ENCODE peak calls at places on chromosomes 6 and 20, in four cellular contexts. J is DND-41, O is psoas muscle, U is breast epithelium. M is an unnamed sample.

GRCh38 chr6:92521553-92521952 is 897.8 kb downstream of the EPHA7 start:
- DNase-seq in J (no peak), U (no peak), O (no peak), M (no peak)

GRCh38 chr6:165630544-165630953 is 32.5 kb downstream of the PDE10A start:
- DNase-seq in U (no peak), O (no peak), J (no peak), M (no peak)

GRCh38 chr6:73341335-73341734 is 12.7 kb downstream of the DPPA5 start:
- DNase-seq in J (no peak), U (no peak), O (no peak), M (no peak)

GRCh38 chr6:159434410-159434809 is 258.6 kb downstream of the SOD2 start:
- DNase-seq in U (no peak), J (no peak), O (no peak), M (no peak)

GRCh38 chr6:168345896-168346754 is 26.5 kb upstream of the DACT2 start:
- DNase-seq in J (no peak), O (no peak), U (no peak), M (no peak)

GRCh38 chr6:32154514-32155161 is 697 bp downstream of the PPT2 start:
- DNase-seq in J (peak), U (peak), O (peak), M (no peak)

GRCh38 chr6:26270121-26270861 is 94.7 kb upstream of the BTN3A2 start:
- DNase-seq in J (peak), O (no peak), U (no peak), M (no peak)

GRCh38 chr6:131694832-131695426 is 6.3 kb downstream of the OR2A4 start:
- DNase-seq in O (peak), J (peak), U (no peak), M (no peak)

GRCh38 chr20:58649288-58650180 is 1.5 kb upstream of the STX16 start:
- DNase-seq in O (no peak), U (no peak), J (peak), M (no peak)

GRCh38 chr6:7235712-7236311 is 77.2 kb downstream of the SSR1 start:
- DNase-seq in O (no peak), J (no peak), U (peak), M (no peak)

GRCh38 chr6:37077459-37078296 is 72.2 kb downstream of the FGD2 start:
- DNase-seq in O (peak), U (peak), J (no peak), M (no peak)

GRCh38 chr6:22053385-22053997 is 243.3 kb downstream of the PRL start:
- DNase-seq in J (peak), U (no peak), O (no peak), M (no peak)

GRCh38 chr6:118893095-118893881 is 664 bp upstream of the ASF1A start:
- DNase-seq in J (peak), U (no peak), O (no peak), M (no peak)

GRCh38 chr20:23046431-23046830 is 3.0 kb downstream of the THBD start:
- DNase-seq in U (no peak), J (no peak), O (no peak), M (no peak)

GRCh38 chr20:41005361-41005729 is 23.3 kb upstream of the TOP1 start:
- DNase-seq in U (peak), O (peak), J (no peak), M (peak)

GRCh38 chr6:4426916-4427315 is 291.5 kb upstream of the ECI2 start:
- DNase-seq in J (no peak), U (no peak), O (no peak), M (no peak)

GRCh38 chr6:132877003-132877402 is 62.6 kb downstream of the RPS12 start:
- DNase-seq in J (no peak), O (no peak), U (no peak), M (no peak)

GRCh38 chr6:112311950-112312547 is 35.1 kb upstream of the RFPL4B start:
- DNase-seq in U (no peak), O (no peak), J (no peak), M (no peak)

GRCh38 chr20:2859330-2860121 is 13.8 kb upstream of the PTPRA start:
- DNase-seq in U (no peak), J (no peak), O (no peak), M (no peak)

GRCh38 chr6:55568779-55569439 is 10.1 kb downstream of the HMGCLL1 start:
- DNase-seq in J (no peak), O (no peak), U (no peak), M (no peak)

GRCh38 chr6:35810831-35811698 is 5.9 kb downstream of the LHFPL5 start:
- DNase-seq in J (no peak), U (no peak), O (no peak), M (no peak)

DNA sequence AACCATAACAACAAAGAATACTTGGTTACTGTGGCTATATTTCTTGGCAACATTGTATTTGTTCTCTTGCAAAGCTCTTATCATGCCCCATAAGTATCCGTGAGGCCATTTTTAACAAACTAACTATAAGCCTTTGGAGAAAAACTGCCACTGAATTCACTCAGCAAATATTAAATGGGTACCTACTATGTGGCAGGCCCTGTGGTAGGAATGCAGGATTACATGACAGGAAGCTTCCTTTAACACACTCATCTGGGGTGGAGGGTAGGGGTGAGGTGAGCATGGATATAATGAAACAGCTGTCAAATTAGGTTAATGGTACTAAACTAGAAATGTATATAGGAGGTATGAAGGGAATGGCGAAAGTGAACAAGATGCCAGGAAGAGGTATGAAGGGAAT is 504.8 kb downstream of the MEI4 start:
- DNase-seq in O (no peak), J (no peak), U (no peak), M (no peak)
- TF ChIP-seq CTCF in O (no peak), J (no peak), U (no peak), M (no peak)

DNA sequence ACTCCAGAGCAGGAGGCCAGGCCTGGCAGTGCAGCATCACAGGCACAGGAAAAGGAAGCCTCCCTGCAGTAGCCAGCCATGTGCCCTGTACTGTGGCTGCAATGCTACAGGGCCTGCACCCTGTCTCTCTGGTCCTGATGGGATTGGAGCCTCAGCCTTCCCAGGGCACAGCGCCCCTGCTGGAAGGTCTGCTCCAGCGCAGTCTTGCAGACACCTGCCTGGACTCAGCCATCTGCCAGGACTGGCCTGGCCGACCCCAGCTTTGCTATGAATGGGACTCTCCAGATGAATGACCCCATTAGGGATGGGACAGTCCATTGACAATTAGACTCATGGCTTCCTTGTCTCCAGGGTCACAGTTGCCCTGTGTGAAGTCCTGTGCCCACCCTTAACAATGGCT is 251.6 kb downstream of the ERMARD start:
- DNase-seq in U (no peak), O (no peak), J (no peak), M (no peak)
- TF ChIP-seq CTCF in U (no peak), O (peak), J (peak), M (no peak)

GRCh38 chr6:110041149-110041548 is 63.0 kb downstream of the GPR6 start:
- DNase-seq in J (no peak), O (no peak), U (no peak), M (no peak)

GRCh38 chr6:110040716-110041115 is 62.6 kb downstream of the GPR6 start:
- DNase-seq in O (no peak), J (no peak), U (no peak), M (no peak)

GRCh38 chr6:110041830-110042229 is 63.7 kb downstream of the GPR6 start:
- DNase-seq in O (no peak), J (no peak), U (no peak), M (no peak)

GRCh38 chr6:110039364-110039995 is 61.4 kb downstream of the GPR6 start:
- DNase-seq in U (peak), O (peak), J (peak), M (peak)

GRCh38 chr6:110039996-110040383 is 61.9 kb downstream of the GPR6 start:
- DNase-seq in O (no peak), J (peak), U (no peak), M (no peak)
- TF ChIP-seq CTCF in O (no peak), J (peak), U (no peak), M (no peak)

DNA sequence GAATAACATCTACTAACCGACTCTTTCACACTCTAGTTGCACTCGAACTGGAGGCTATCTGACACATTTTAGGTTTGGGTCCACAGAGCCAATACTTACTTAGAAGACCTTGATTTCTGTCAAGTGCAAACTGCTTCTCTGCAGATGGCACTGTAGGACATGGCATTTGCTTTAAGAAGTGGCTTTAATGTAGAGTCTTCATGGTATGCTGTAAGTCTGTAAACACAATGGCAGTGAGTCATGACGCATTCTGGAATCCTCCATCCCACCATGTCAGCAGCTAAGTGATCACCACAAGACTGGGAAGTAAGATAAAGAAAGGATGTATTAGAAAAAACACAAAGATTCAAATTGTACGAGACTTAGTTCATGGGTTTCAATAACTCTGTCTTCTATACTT is 377.0 kb upstream of the NOX3 start:
- DNase-seq in U (no peak), J (no peak), O (no peak), M (no peak)
- TF ChIP-seq CTCF in U (no peak), J (no peak), O (no peak), M (no peak)

GRCh38 chr6:13488015-13488895 is 855 bp upstream of the GFOD1 start:
- DNase-seq in J (no peak), U (no peak), O (peak), M (no peak)

GRCh38 chr6:13485923-13486557 is 1.4 kb downstream of the GFOD1 start:
- DNase-seq in O (peak), U (no peak), J (peak), M (no peak)

GRCh38 chr6:13486679-13487121 is 700 bp downstream of the GFOD1 start:
- DNase-seq in U (no peak), J (peak), O (peak), M (no peak)

GRCh38 chr6:13488896-13489237 is 1.5 kb upstream of the GFOD1 start:
- DNase-seq in J (no peak), O (peak), U (no peak), M (no peak)

DNA sequence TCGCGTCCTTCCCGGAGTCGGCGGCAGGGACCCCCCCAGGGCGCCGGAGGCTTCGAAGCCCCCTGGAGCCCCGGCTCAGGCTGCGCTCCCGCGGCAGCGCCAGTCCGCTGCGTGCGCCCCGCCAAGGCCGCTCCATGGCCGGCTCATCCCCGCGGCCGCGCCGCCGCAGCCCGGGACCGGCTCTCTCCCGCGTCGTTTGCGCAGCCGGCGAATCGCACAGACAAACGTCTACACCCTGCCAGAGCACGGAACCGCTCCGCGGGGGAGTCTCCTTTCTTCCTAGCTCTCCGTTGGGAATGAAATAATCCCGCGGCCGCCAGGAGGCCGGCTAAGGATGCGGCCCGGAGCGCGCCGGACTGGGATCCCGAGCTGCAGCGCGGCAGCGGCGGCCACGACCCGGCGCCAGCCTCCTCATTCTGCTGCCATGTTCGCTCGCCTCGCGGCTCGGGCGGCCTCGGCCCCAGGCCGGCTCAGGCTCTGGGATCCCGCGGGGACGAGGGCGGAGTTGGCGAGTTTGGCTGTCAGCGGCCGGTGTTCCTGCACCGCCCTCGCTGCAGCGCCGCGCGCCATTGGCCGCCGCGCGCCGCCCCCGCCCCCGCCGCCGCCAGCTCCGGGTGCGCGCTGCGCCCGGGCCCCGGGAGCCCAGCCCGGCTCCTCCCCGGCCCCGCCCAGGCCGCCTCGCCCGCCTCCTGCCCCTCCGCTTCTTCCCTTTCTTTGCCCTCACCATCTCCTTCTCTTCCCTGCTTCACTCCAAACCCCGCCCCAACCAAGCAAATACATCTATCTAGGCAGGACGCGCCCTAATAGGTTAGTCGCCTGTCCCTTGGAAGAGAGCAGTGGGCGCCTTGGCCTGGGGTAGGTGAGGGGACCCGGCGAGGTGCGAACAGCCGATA is at the start of gene GFOD1:
- DNase-seq in J (peak), U (peak), O (peak), M (peak)
- TF ChIP-seq CTCF in J (peak), U (no peak), O (no peak), M (no peak)

GRCh38 chr6:43077981-43078411 is 1.9 kb downstream of the PTK7 start:
- DNase-seq in U (no peak), J (no peak), O (no peak), M (no peak)
- TF ChIP-seq CTCF in U (no peak), J (no peak), O (no peak), M (no peak)

GRCh38 chr6:1686117-1687098 is 76.7 kb downstream of the FOXC1 start:
- DNase-seq in U (no peak), O (peak), J (no peak), M (no peak)
- TF ChIP-seq CTCF in U (no peak), O (peak), J (no peak), M (no peak)

GRCh38 chr20:4610871-4611270 is 110.8 kb upstream of the PRND start:
- DNase-seq in O (no peak), J (no peak), U (no peak), M (no peak)

GRCh38 chr20:4617484-4617883 is 104.2 kb upstream of the PRND start:
- DNase-seq in O (no peak), J (no peak), U (no peak), M (no peak)

GRCh38 chr20:4617019-4617418 is 104.7 kb upstream of the PRND start:
- DNase-seq in O (no peak), J (no peak), U (no peak), M (no peak)

GRCh38 chr20:4613184-4613583 is 108.5 kb upstream of the PRND start:
- DNase-seq in O (no peak), J (no peak), U (no peak), M (no peak)

DNA sequence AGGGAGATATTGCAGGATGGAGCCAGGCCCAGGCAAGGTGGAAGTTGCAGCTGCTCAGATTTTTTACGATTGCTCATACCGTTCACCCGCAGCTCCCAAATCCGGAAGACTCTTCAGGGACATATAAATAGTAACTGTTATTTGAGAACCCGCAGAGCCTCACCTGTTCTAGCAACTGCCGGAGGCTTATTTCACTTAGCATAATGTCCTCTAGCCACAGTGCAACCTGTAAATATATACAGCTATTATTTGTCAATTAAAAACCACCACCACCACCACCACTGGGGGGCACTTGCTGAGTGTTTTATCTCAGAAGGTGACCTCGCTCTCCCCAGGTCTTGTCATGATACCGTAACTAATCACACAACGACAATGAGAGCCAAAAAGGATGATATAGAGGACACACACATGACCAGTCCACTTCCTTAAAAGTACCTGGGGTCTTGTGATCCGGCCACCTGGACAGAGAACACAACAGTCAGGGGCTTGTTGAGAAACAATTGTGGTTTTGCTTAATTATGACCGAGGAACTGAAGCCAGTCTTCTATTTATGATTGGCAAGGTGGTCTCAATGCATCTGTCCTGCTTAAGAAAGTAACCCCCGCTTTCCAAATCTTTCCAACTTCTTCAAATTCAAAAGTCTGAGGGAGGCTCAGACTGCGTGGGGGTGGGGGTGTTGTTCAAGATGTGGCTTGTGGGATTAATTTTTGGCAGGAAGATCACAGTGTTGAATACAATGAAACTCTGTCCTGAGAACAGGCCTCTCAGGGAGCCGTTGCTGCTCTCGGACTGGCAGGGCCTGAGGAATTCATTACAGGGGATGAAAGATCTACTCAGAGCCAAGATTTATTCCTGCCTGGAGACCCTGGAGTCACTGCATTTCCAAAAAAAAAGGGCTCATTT is 107.7 kb upstream of the PRND start:
- DNase-seq in O (peak), U (no peak), J (peak), M (peak)
- TF ChIP-seq CTCF in O (peak), U (no peak), J (peak), M (no peak)

M was measured in omental fat pad.